ENCODE peak calls at places on chromosomes 5 and 9, in five cellular contexts. S, E, A, V and I are unnamed samples.

GRCh38 chr9:130391863-130392262 is 52.9 kb upstream of the ASS1 start:
- DNase-seq in S (no peak), E (no peak), A (no peak), V (no peak), I (no peak)

GRCh38 chr5:112951124-112951702 is 25.4 kb upstream of the DCP2 start:
- DNase-seq in S (no peak), E (no peak), A (no peak), V (no peak), I (no peak)

GRCh38 chr9:21443849-21444625 is 3.8 kb downstream of the IFNA1 start:
- DNase-seq in S (no peak), E (no peak), A (no peak), V (no peak), I (no peak)

GRCh38 chr9:94799578-94800264 is 73.2 kb downstream of the AOPEP start:
- DNase-seq in S (peak; percentile 58), E (no peak), A (no peak), V (no peak), I (peak; percentile 13)

GRCh38 chr5:17897776-17898175 is 263.5 kb downstream of the TAF11L14 start:
- DNase-seq in S (no peak), E (no peak), A (no peak), V (no peak), I (no peak)

GRCh38 chr5:96629774-96630173 is 32.4 kb upstream of the CAST start:
- DNase-seq in S (peak; percentile 80), E (peak; percentile 22), A (peak; percentile 7), V (no peak), I (no peak)

GRCh38 chr9:35954942-35955546 is 2.9 kb downstream of the OR2S2 start:
- DNase-seq in S (peak; percentile 91), E (peak; percentile 67), A (peak; percentile 56), V (peak; percentile 65), I (peak; percentile 80)

GRCh38 chr5:109805472-109805871 is 115.7 kb downstream of the MAN2A1 start:
- DNase-seq in S (no peak), E (no peak), A (no peak), V (no peak), I (no peak)

GRCh38 chr5:120304653-120305052 is 159.4 kb upstream of the PRR16 start:
- DNase-seq in S (peak; percentile 55), E (no peak), A (no peak), V (no peak), I (no peak)

GRCh38 chr5:156259618-156260017 is 67.3 kb upstream of the SGCD start:
- DNase-seq in S (no peak), E (no peak), A (no peak), V (no peak), I (no peak)

GRCh38 chr5:177116631-177117373 is 16.8 kb upstream of the NSD1 start:
- DNase-seq in S (peak; percentile 81), E (no peak), A (no peak), V (no peak), I (peak; percentile 94)

GRCh38 chr9:17829812-17830385 is 251.0 kb downstream of the SH3GL2 start:
- DNase-seq in S (no peak), E (no peak), A (no peak), V (no peak), I (no peak)

GRCh38 chr9:34717996-34718614 is 8.2 kb upstream of the CCL21 start:
- DNase-seq in S (no peak), E (no peak), A (no peak), V (no peak), I (no peak)

GRCh38 chr5:173646684-173647083 is 30.2 kb upstream of the BOD1 start:
- DNase-seq in S (no peak), E (no peak), A (no peak), V (no peak), I (peak; percentile 35)

GRCh38 chr5:54517512-54518145 is at the start of gene SNX18:
- DNase-seq in S (peak; percentile 93), E (peak; percentile 74), A (peak; percentile 79), V (peak; percentile 96), I (peak; percentile 96)

GRCh38 chr9:122234022-122234748 is 5.4 kb upstream of the LHX6 start:
- DNase-seq in S (no peak), E (no peak), A (no peak), V (no peak), I (no peak)

GRCh38 chr5:81398741-81399140 is 4.8 kb upstream of the ACOT12 start:
- DNase-seq in S (no peak), E (no peak), A (no peak), V (no peak), I (no peak)

GRCh38 chr9:91180930-91181268 is 180.8 kb downstream of the AUH start:
- DNase-seq in S (no peak), E (no peak), A (no peak), V (no peak), I (no peak)

GRCh38 chr9:82363236-82363635 is 374.7 kb downstream of the SPATA31D1 start:
- DNase-seq in S (no peak), E (no peak), A (no peak), V (no peak), I (no peak)

GRCh38 chr9:33408087-33408486 is 5.7 kb upstream of the AQP7 start:
- DNase-seq in S (no peak), E (no peak), A (no peak), V (no peak), I (no peak)

GRCh38 chr9:69671904-69672827 is at the start of gene APBA1:
- DNase-seq in S (peak; percentile 55), E (no peak), A (no peak), V (peak; percentile 89), I (peak; percentile 80)

GRCh38 chr9:6351757-6352156 is 23.6 kb downstream of the TPD52L3 start:
- DNase-seq in S (no peak), E (no peak), A (no peak), V (no peak), I (no peak)

GRCh38 chr5:17221843-17222614 is 4.6 kb downstream of the BASP1 start:
- DNase-seq in S (no peak), E (no peak), A (no peak), V (no peak), I (no peak)

GRCh38 chr9:33748633-33749304 is 46.6 kb upstream of the PRSS3 start:
- DNase-seq in S (no peak), E (no peak), A (no peak), V (no peak), I (no peak)

GRCh38 chr9:88721528-88722279 is 186.7 kb downstream of the NXNL2 start:
- DNase-seq in S (no peak), E (no peak), A (no peak), V (no peak), I (no peak)

GRCh38 chr5:76487784-76488183 is 84.7 kb downstream of the IQGAP2 start:
- DNase-seq in S (no peak), E (no peak), A (no peak), V (no peak), I (no peak)

GRCh38 chr5:88675758-88676636 is 207.0 kb downstream of the MEF2C start:
- DNase-seq in S (peak; percentile 53), E (peak; percentile 34), A (no peak), V (peak; percentile 78), I (peak; percentile 92)

GRCh38 chr9:76433406-76433805 is 25.6 kb upstream of the GCNT1 start:
- DNase-seq in S (no peak), E (no peak), A (no peak), V (no peak), I (peak; percentile 51)

GRCh38 chr5:103271570-103272289 is 13.2 kb downstream of the MACIR start:
- DNase-seq in S (peak; percentile 29), E (no peak), A (no peak), V (no peak), I (no peak)

GRCh38 chr5:6448622-6449464 is at the start of gene UBE2QL1:
- DNase-seq in S (peak; percentile 6), E (no peak), A (no peak), V (peak; percentile 74), I (peak; percentile 78)
- H3K9ac ChIP-seq in S (no peak within 1 kb of the TSS), E (no peak within 1 kb of the TSS), A (no peak within 1 kb of the TSS), V (no peak within 1 kb of the TSS), I (no peak within 1 kb of the TSS)

GRCh38 chr5:40410231-40410861 is 269.4 kb upstream of the PTGER4 start:
- DNase-seq in S (peak; percentile 72), E (no peak), A (no peak), V (no peak), I (no peak)
- H3K9ac ChIP-seq in S (no peak overlapping the region), E (no peak overlapping the region), A (no peak overlapping the region), V (no peak overlapping the region), I (no peak overlapping the region)

GRCh38 chr9:137048655-137049543 is 2.9 kb upstream of the NPDC1 start:
- DNase-seq in S (no peak), E (no peak), A (no peak), V (peak; percentile 68), I (peak; percentile 80)
- H3K9ac ChIP-seq in S (no peak overlapping the region), E (no peak overlapping the region), A (no peak overlapping the region), V (no peak overlapping the region), I (no peak overlapping the region)

GRCh38 chr9:136586391-136586790 is 40.5 kb upstream of the NOTCH1 start:
- DNase-seq in S (no peak), E (no peak), A (no peak), V (no peak), I (no peak)

GRCh38 chr9:136589766-136590740 is 44.2 kb upstream of the NOTCH1 start:
- DNase-seq in S (no peak), E (no peak), A (no peak), V (no peak), I (no peak)

GRCh38 chr9:136587145-136587943 is 41.5 kb upstream of the NOTCH1 start:
- DNase-seq in S (peak; percentile 67), E (no peak), A (no peak), V (peak; percentile 87), I (peak; percentile 92)

GRCh38 chr9:136588663-136589464 is 43.0 kb upstream of the NOTCH1 start:
- DNase-seq in S (no peak), E (no peak), A (no peak), V (no peak), I (peak; percentile 76)

DNA sequence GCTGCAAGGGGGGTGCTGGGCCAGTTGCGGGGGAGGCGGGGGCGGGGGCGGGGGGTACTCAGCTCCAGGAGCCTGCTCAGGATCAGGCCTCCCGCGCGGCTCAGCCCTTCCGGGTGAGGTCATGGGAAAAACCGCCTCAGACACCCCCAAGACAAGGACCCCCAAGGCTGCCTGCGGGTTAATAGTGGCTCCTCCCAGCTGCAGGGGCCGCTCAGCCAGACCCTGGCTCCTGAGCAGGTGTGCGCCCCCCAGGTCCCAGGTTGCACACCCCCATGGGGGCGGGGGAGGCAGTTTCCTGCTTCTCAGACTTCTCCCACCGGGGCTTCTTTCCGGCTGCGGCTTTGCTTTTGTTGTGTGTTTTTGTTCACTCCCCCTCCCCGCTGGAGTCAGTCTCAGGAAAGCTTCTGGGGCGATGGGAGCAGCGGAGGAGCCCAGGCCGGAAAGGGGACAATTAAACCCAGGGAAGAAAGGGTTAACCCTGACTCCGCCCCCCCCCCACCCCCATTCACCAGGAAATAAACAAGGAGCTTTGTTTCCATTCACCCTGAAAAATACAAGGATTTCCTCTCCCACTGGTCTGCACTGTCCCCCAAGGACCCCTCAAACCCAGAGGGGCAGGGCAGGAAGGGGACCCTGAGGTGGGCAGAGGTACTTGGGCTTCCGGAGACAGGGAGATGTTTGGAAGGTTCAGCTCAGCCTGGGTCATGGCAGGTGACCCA is 42.3 kb upstream of the NOTCH1 start:
- DNase-seq in S (no peak), E (no peak), A (no peak), V (peak; percentile 48), I (peak; percentile 97)
- H3K9ac ChIP-seq in S (no peak overlapping the region), E (no peak overlapping the region), A (no peak overlapping the region), V (no peak overlapping the region), I (peak overlapping the region; percentile 34)

DNA sequence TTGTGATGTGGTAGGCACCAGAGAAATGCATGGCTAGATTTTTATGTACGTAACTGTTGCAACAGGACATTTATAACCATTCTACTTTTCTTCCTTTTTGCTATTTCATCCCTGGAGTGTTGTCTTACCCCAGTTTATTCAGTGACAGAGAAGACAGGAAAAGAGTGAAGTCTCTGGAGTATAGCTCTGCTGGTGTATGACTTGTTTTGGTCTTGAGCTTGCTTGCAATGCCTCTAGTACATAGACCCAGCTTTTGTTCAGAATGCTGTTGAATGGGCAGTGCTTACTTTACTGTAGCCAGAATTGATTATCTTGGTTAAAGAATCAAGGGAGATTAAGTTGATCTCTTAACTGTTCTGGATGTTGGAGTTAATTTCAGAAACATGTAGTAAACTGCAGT is 94.3 kb downstream of the PBX3 start:
- DNase-seq in S (no peak), E (no peak), A (no peak), V (no peak), I (no peak)
- H3K9ac ChIP-seq in S (no peak overlapping the region), E (no peak overlapping the region), A (no peak overlapping the region), V (peak overlapping the region; percentile 8), I (no peak overlapping the region)